ENCODE peak calls at places on chromosome 1, in five cellular contexts. F is transverse colon, Z is colonic mucosa, Q is H9, E is nephron progenitor cell. B is an unnamed sample.

GRCh38 chr1:11929849-11930248 is 3.6 kb upstream of the KIAA2013 start:
- DNase-seq in F (peak), Z (peak), Q (no peak), E (peak), B (no peak)

GRCh38 chr1:93021539-93022134 is 57.4 kb upstream of the MTF2 start:
- DNase-seq in F (no peak), Z (no peak), Q (no peak), E (no peak), B (no peak)

GRCh38 chr1:78535286-78535685 is 44.5 kb downstream of the PTGFR start:
- DNase-seq in F (no peak), Z (no peak), Q (no peak), E (no peak), B (no peak)

GRCh38 chr1:116853680-116854191 is 56.0 kb upstream of the PTGFRN start:
- DNase-seq in F (peak), Z (peak), Q (peak), E (no peak), B (peak)

GRCh38 chr1:99282536-99282935 is 18.2 kb downstream of the PLPPR4 start:
- DNase-seq in F (no peak), Z (no peak), Q (no peak), E (no peak), B (no peak)

GRCh38 chr1:45654540-45655280 is 30.9 kb upstream of the CCDC17 start:
- DNase-seq in F (no peak), Z (no peak), Q (no peak), E (no peak), B (no peak)

GRCh38 chr1:48878191-48878940 is 101.7 kb upstream of the BEND5 start:
- DNase-seq in F (no peak), Z (no peak), Q (no peak), E (no peak), B (no peak)

GRCh38 chr1:166189126-166189525 is 22.3 kb upstream of the FAM78B start:
- DNase-seq in F (no peak), Z (no peak), Q (no peak), E (no peak), B (no peak)

GRCh38 chr1:200628223-200628868 is 7.8 kb upstream of the KIF14 start:
- DNase-seq in F (peak), Z (no peak), Q (no peak), E (no peak), B (no peak)

GRCh38 chr1:38392866-38393265 is 346.3 kb upstream of the POU3F1 start:
- DNase-seq in F (no peak), Z (no peak), Q (no peak), E (no peak), B (no peak)

GRCh38 chr1:192700834-192701271 is 64.9 kb downstream of the RGS13 start:
- DNase-seq in F (no peak), Z (no peak), Q (no peak), E (no peak), B (no peak)

GRCh38 chr1:23100074-23100748 is 68.4 kb downstream of the LUZP1 start:
- DNase-seq in F (no peak), Z (no peak), Q (no peak), E (no peak), B (peak)

GRCh38 chr1:35605882-35606182 is 32.7 kb downstream of the TFAP2E start:
- DNase-seq in F (no peak), Z (no peak), Q (no peak), E (no peak), B (no peak)

GRCh38 chr1:42420911-42421585 is 34.8 kb downstream of the ZMYND12 start:
- DNase-seq in F (peak), Z (peak), Q (no peak), E (peak), B (no peak)

GRCh38 chr1:38991638-38992449 is 768 bp downstream of the AKIRIN1 start:
- DNase-seq in F (peak), Z (peak), Q (peak), E (peak), B (peak)

GRCh38 chr1:234533975-234534876 is 55.2 kb upstream of the TARBP1 start:
- DNase-seq in F (peak), Z (peak), Q (no peak), E (no peak), B (no peak)

GRCh38 chr1:42736152-42736551 is 3.9 kb downstream of the CLDN19 start:
- DNase-seq in F (peak), Z (peak), Q (no peak), E (no peak), B (peak)

GRCh38 chr1:158417586-158417985 is 8.5 kb downstream of the OR10K2 start:
- DNase-seq in F (no peak), Z (no peak), Q (no peak), E (no peak), B (no peak)

GRCh38 chr1:9294440-9294773 is 1.7 kb downstream of the SPSB1 start:
- DNase-seq in F (no peak), Z (no peak), Q (no peak), E (no peak), B (no peak)

GRCh38 chr1:3314561-3315271 is 139.7 kb upstream of the ARHGEF16 start:
- DNase-seq in F (no peak), Z (no peak), Q (no peak), E (no peak), B (no peak)

GRCh38 chr1:29651684-29652665 is 415.7 kb downstream of the PTPRU start:
- DNase-seq in F (no peak), Z (peak), Q (peak), E (no peak), B (no peak)

GRCh38 chr1:207336559-207337467 is 15.3 kb downstream of the CD55 start:
- DNase-seq in F (no peak), Z (no peak), Q (no peak), E (no peak), B (no peak)

GRCh38 chr1:245969274-245969673 is 537.8 kb downstream of the SMYD3 start:
- DNase-seq in F (no peak), Z (no peak), Q (no peak), E (no peak), B (no peak)

GRCh38 chr1:211519602-211520001 is 27.6 kb upstream of the RD3 start:
- DNase-seq in F (no peak), Z (no peak), Q (no peak), E (no peak), B (no peak)

GRCh38 chr1:37002898-37003297 is 31.4 kb downstream of the GRIK3 start:
- DNase-seq in F (no peak), Z (no peak), Q (no peak), E (no peak), B (no peak)
- TF ChIP-seq CTCF in F (no peak), Z (no peak), Q (no peak), E (no peak), B (no peak)

DNA sequence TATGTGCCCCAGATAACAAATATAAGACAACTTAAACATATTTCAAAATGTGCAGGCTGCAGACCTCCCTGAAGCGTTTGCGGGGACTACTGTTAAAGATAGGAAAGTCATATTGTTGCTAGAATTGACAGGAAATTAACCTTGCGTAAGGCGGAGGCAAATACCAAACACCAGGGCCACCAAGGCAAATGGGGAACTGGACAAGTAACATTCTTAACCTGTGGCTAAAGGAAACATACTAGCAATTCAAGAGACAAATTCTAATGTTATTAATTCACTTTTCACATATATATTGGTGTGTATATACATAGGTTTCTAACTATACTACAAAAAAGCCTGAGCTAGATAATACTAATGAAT is 6.8 kb downstream of the HAPLN2 start:
- DNase-seq in F (no peak), Z (no peak), Q (no peak), E (no peak), B (no peak)
- TF ChIP-seq CTCF in F (peak), Z (no peak), Q (no peak), E (peak), B (peak)

GRCh38 chr1:25523512-25523911 is 19.9 kb upstream of the LDLRAP1 start:
- DNase-seq in F (no peak), Z (no peak), Q (no peak), E (no peak), B (peak)
- TF ChIP-seq CTCF in F (no peak), Z (no peak), Q (peak), E (no peak), B (no peak)

GRCh38 chr1:168966217-168966616 is 140.3 kb upstream of the ATP1B1 start:
- DNase-seq in F (no peak), Z (no peak), Q (no peak), E (no peak), B (no peak)

GRCh38 chr1:168960595-168960994 is 145.9 kb upstream of the ATP1B1 start:
- DNase-seq in F (peak), Z (peak), Q (no peak), E (no peak), B (no peak)

GRCh38 chr1:168963596-168963995 is 142.9 kb upstream of the ATP1B1 start:
- DNase-seq in F (no peak), Z (no peak), Q (no peak), E (no peak), B (no peak)

GRCh38 chr1:168960114-168960513 is 146.4 kb upstream of the ATP1B1 start:
- DNase-seq in F (no peak), Z (no peak), Q (no peak), E (no peak), B (no peak)

GRCh38 chr1:168964478-168964877 is 142.0 kb upstream of the ATP1B1 start:
- DNase-seq in F (no peak), Z (no peak), Q (no peak), E (no peak), B (no peak)
- TF ChIP-seq CTCF in F (no peak), Z (no peak), Q (no peak), E (no peak), B (no peak)

DNA sequence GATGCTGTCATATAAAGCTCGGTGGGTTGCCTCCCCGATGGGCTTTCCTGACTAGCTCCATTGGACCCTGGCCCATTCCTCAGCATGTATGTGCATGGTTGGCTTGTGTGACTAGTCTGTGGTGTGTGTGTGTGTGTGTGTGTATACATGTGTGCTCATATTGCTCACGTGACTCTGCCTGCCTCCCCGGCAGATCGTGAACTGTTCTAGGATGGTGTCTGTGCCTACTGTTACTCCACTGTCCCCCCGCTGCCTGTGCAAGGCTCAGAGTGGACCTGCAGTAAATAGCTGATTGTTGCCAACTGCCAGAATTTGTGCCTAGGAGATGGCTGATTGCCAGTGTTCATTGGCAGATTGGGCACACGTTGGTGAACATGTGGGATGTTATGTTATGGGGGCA is 20.4 kb downstream of the SLC6A17 start:
- DNase-seq in F (no peak), Z (no peak), Q (no peak), E (no peak), B (no peak)
- TF ChIP-seq CTCF in F (no peak), Z (no peak), Q (no peak), E (no peak), B (no peak)

DNA sequence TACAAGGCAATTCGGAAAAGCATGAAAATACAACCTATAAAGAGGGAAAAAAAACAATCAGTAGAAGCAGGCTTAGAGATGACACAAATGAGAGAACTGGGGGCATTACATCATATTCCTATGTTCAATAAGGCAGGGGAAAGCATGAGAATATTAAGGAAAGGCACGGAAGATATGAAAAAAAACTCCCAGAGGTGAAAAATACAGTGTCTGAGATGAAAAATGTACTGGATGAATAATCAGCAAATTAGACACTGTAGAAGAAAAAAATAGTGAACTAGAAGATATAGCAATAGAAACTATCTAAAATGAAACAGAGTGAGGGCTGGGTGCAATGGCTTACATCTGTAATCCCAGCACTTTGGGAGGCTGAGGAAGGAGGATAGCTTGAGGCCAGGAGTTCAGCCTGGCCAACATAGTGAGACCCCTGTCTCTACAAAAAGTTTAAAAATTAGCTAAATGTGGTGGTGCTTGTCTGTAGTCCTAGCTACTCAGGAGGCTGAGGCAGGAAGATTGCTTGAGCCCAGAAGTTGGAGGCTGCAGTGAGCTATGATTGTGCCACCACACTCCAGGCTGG is 101.8 kb downstream of the ST3GAL3 start:
- DNase-seq in F (no peak), Z (no peak), Q (no peak), E (no peak), B (no peak)
- TF ChIP-seq CTCF in F (no peak), Z (no peak), Q (no peak), E (no peak), B (no peak)